ENCODE peak calls at places on chromosomes 2 and 18, in ten cellular contexts. One of them, this sample, is unnamed.

GRCh38 chr2:190328748-190329147 is 9.1 kb upstream of the HIBCH start:
- DNase-seq in AG09319: no peak
- DNase-seq in A549: no peak
- DNase-seq in uterus: no peak
- DNase-seq in mucosa of descending colon: no peak
- DNase-seq in D721Med: no peak
- DNase-seq in AG10803: peak
- DNase-seq in brain microvascular endothelial cell: no peak
- DNase-seq in OCI-LY7: no peak
- DNase-seq in fibroblast of villous mesenchyme: no peak
- DNase-seq in this sample: no peak

GRCh38 chr18:34867520-34867919 is 157.4 kb downstream of the DTNA start:
- DNase-seq in OCI-LY7: peak
- DNase-seq in AG09319: no peak
- DNase-seq in mucosa of descending colon: no peak
- DNase-seq in fibroblast of villous mesenchyme: peak
- DNase-seq in AG10803: no peak
- DNase-seq in uterus: peak
- DNase-seq in D721Med: no peak
- DNase-seq in A549: no peak
- DNase-seq in brain microvascular endothelial cell: peak
- DNase-seq in this sample: no peak

GRCh38 chr2:2875831-2876230 is 501.8 kb downstream of the EIPR1 start:
- DNase-seq in fibroblast of villous mesenchyme: no peak
- DNase-seq in A549: no peak
- DNase-seq in AG09319: no peak
- DNase-seq in D721Med: no peak
- DNase-seq in AG10803: no peak
- DNase-seq in brain microvascular endothelial cell: no peak
- DNase-seq in mucosa of descending colon: no peak
- DNase-seq in OCI-LY7: no peak
- DNase-seq in uterus: no peak
- DNase-seq in this sample: no peak

GRCh38 chr2:28709101-28709500 is 42.5 kb upstream of the PPP1CB start:
- DNase-seq in A549: no peak
- DNase-seq in D721Med: no peak
- DNase-seq in OCI-LY7: no peak
- DNase-seq in AG09319: no peak
- DNase-seq in mucosa of descending colon: peak
- DNase-seq in fibroblast of villous mesenchyme: peak
- DNase-seq in AG10803: peak
- DNase-seq in brain microvascular endothelial cell: no peak
- DNase-seq in uterus: no peak
- DNase-seq in this sample: no peak

GRCh38 chr2:104862061-104862941 is 8.4 kb downstream of the POU3F3 start:
- DNase-seq in uterus: no peak
- DNase-seq in brain microvascular endothelial cell: no peak
- DNase-seq in OCI-LY7: no peak
- DNase-seq in AG10803: no peak
- DNase-seq in D721Med: no peak
- DNase-seq in A549: no peak
- DNase-seq in AG09319: no peak
- DNase-seq in mucosa of descending colon: no peak
- DNase-seq in fibroblast of villous mesenchyme: no peak
- DNase-seq in this sample: no peak

GRCh38 chr2:124039032-124039431 is 13.9 kb downstream of the CNTNAP5 start:
- DNase-seq in D721Med: no peak
- DNase-seq in A549: no peak
- DNase-seq in mucosa of descending colon: no peak
- DNase-seq in fibroblast of villous mesenchyme: no peak
- DNase-seq in uterus: no peak
- DNase-seq in AG10803: no peak
- DNase-seq in brain microvascular endothelial cell: no peak
- DNase-seq in AG09319: no peak
- DNase-seq in OCI-LY7: no peak
- DNase-seq in this sample: no peak

GRCh38 chr2:220575963-220576362 is 948.5 kb downstream of the SLC4A3 start:
- DNase-seq in mucosa of descending colon: no peak
- DNase-seq in AG09319: no peak
- DNase-seq in uterus: no peak
- DNase-seq in AG10803: no peak
- DNase-seq in brain microvascular endothelial cell: no peak
- DNase-seq in fibroblast of villous mesenchyme: no peak
- DNase-seq in D721Med: no peak
- DNase-seq in OCI-LY7: no peak
- DNase-seq in A549: no peak
- DNase-seq in this sample: no peak

GRCh38 chr2:160241251-160242137 is 41.4 kb upstream of the ITGB6 start:
- DNase-seq in uterus: peak
- DNase-seq in brain microvascular endothelial cell: peak
- DNase-seq in A549: peak
- DNase-seq in fibroblast of villous mesenchyme: peak
- DNase-seq in mucosa of descending colon: peak
- DNase-seq in AG10803: peak
- DNase-seq in OCI-LY7: no peak
- DNase-seq in D721Med: no peak
- DNase-seq in AG09319: no peak
- DNase-seq in this sample: no peak

GRCh38 chr2:85843543-85843942 is 45.2 kb downstream of the ST3GAL5 start:
- DNase-seq in fibroblast of villous mesenchyme: no peak
- DNase-seq in OCI-LY7: peak
- DNase-seq in D721Med: no peak
- DNase-seq in A549: peak
- DNase-seq in brain microvascular endothelial cell: no peak
- DNase-seq in AG10803: no peak
- DNase-seq in mucosa of descending colon: no peak
- DNase-seq in uterus: no peak
- DNase-seq in AG09319: no peak
- DNase-seq in this sample: no peak

GRCh38 chr18:69817335-69817935 is 130.2 kb downstream of the CD226 start:
- DNase-seq in fibroblast of villous mesenchyme: peak
- DNase-seq in OCI-LY7: no peak
- DNase-seq in mucosa of descending colon: no peak
- DNase-seq in D721Med: no peak
- DNase-seq in brain microvascular endothelial cell: peak
- DNase-seq in AG10803: peak
- DNase-seq in AG09319: peak
- DNase-seq in uterus: no peak
- DNase-seq in A549: no peak
- DNase-seq in this sample: no peak

GRCh38 chr2:129103922-129104878 is 785.5 kb upstream of the HS6ST1 start:
- DNase-seq in mucosa of descending colon: no peak
- DNase-seq in D721Med: peak
- DNase-seq in OCI-LY7: no peak
- DNase-seq in AG09319: no peak
- DNase-seq in A549: no peak
- DNase-seq in uterus: no peak
- DNase-seq in fibroblast of villous mesenchyme: no peak
- DNase-seq in AG10803: no peak
- DNase-seq in brain microvascular endothelial cell: no peak
- DNase-seq in this sample: no peak

GRCh38 chr18:27483266-27483665 is 298.2 kb upstream of the CHST9 start:
- DNase-seq in D721Med: no peak
- DNase-seq in mucosa of descending colon: no peak
- DNase-seq in AG10803: no peak
- DNase-seq in uterus: no peak
- DNase-seq in OCI-LY7: no peak
- DNase-seq in brain microvascular endothelial cell: no peak
- DNase-seq in fibroblast of villous mesenchyme: no peak
- DNase-seq in A549: no peak
- DNase-seq in AG09319: no peak
- DNase-seq in this sample: no peak

GRCh38 chr2:138787053-138787666 is 7.0 kb upstream of the NXPH2 start:
- DNase-seq in D721Med: no peak
- DNase-seq in brain microvascular endothelial cell: peak
- DNase-seq in OCI-LY7: peak
- DNase-seq in uterus: no peak
- DNase-seq in fibroblast of villous mesenchyme: peak
- DNase-seq in mucosa of descending colon: no peak
- DNase-seq in AG10803: peak
- DNase-seq in A549: no peak
- DNase-seq in AG09319: peak
- DNase-seq in this sample: no peak

GRCh38 chr18:59084286-59084779 is 55.4 kb upstream of the SEC11C start:
- DNase-seq in OCI-LY7: peak
- DNase-seq in A549: peak
- DNase-seq in brain microvascular endothelial cell: peak
- DNase-seq in uterus: peak
- DNase-seq in mucosa of descending colon: no peak
- DNase-seq in AG09319: peak
- DNase-seq in AG10803: peak
- DNase-seq in D721Med: peak
- DNase-seq in fibroblast of villous mesenchyme: peak
- DNase-seq in this sample: peak

GRCh38 chr2:99984781-99985525 is 157.4 kb downstream of the AFF3 start:
- DNase-seq in AG10803: peak
- DNase-seq in fibroblast of villous mesenchyme: peak
- DNase-seq in D721Med: no peak
- DNase-seq in A549: no peak
- DNase-seq in mucosa of descending colon: no peak
- DNase-seq in uterus: no peak
- DNase-seq in AG09319: peak
- DNase-seq in OCI-LY7: no peak
- DNase-seq in brain microvascular endothelial cell: no peak
- DNase-seq in this sample: no peak

GRCh38 chr2:71728036-71728435 is 274.7 kb downstream of the DYSF start:
- DNase-seq in brain microvascular endothelial cell: no peak
- DNase-seq in mucosa of descending colon: no peak
- DNase-seq in A549: no peak
- DNase-seq in uterus: no peak
- DNase-seq in D721Med: no peak
- DNase-seq in fibroblast of villous mesenchyme: no peak
- DNase-seq in OCI-LY7: no peak
- DNase-seq in AG10803: no peak
- DNase-seq in AG09319: no peak
- DNase-seq in this sample: no peak

GRCh38 chr2:58131191-58132011 is 84.8 kb downstream of the VRK2 start:
- DNase-seq in A549: no peak
- DNase-seq in uterus: no peak
- DNase-seq in OCI-LY7: peak
- DNase-seq in AG09319: no peak
- DNase-seq in mucosa of descending colon: no peak
- DNase-seq in AG10803: peak
- DNase-seq in brain microvascular endothelial cell: peak
- DNase-seq in D721Med: no peak
- DNase-seq in fibroblast of villous mesenchyme: peak
- DNase-seq in this sample: no peak

GRCh38 chr2:224134003-224134734 is 95.1 kb upstream of the SERPINE2 start:
- DNase-seq in uterus: no peak
- DNase-seq in fibroblast of villous mesenchyme: no peak
- DNase-seq in OCI-LY7: no peak
- DNase-seq in A549: no peak
- DNase-seq in D721Med: no peak
- DNase-seq in brain microvascular endothelial cell: no peak
- DNase-seq in mucosa of descending colon: no peak
- DNase-seq in AG09319: no peak
- DNase-seq in AG10803: peak
- DNase-seq in this sample: no peak

GRCh38 chr2:82023710-82024109 is 1719.2 kb upstream of the LRRTM1 start:
- DNase-seq in brain microvascular endothelial cell: no peak
- DNase-seq in OCI-LY7: no peak
- DNase-seq in uterus: no peak
- DNase-seq in AG10803: no peak
- DNase-seq in fibroblast of villous mesenchyme: no peak
- DNase-seq in D721Med: no peak
- DNase-seq in A549: no peak
- DNase-seq in AG09319: no peak
- DNase-seq in mucosa of descending colon: no peak
- DNase-seq in this sample: no peak
- TF ChIP-seq CTCF in brain microvascular endothelial cell: peak
- TF ChIP-seq CTCF in OCI-LY7: peak
- TF ChIP-seq CTCF in uterus: no peak
- TF ChIP-seq CTCF in AG10803: no peak
- TF ChIP-seq CTCF in fibroblast of villous mesenchyme: no peak
- TF ChIP-seq CTCF in D721Med: no peak
- TF ChIP-seq CTCF in A549: no peak
- TF ChIP-seq CTCF in AG09319: no peak
- TF ChIP-seq CTCF in mucosa of descending colon: no peak
- TF ChIP-seq CTCF in this sample: no peak

DNA sequence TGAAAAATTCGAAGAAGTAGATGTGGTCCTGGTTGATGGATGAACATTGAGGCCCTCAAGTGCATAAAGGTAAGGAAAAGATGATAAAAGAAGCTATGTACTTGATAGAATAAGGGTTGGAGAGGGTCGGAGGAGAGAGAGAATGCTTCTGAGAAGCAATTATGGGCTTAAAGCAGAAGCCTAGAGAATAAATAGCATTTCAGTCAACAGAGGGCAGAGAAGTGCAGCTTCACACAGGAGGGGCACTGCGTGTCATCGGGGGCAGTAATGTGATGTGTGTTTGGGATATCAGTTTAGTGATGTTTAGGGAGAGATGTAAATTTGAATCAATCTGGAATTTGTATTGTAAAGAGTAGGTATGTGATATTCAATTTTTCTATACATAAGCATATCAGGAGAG is 334.5 kb downstream of the PIK3C3 start:
- DNase-seq in mucosa of descending colon: no peak
- DNase-seq in uterus: no peak
- DNase-seq in fibroblast of villous mesenchyme: no peak
- DNase-seq in A549: no peak
- DNase-seq in D721Med: no peak
- DNase-seq in AG10803: no peak
- DNase-seq in OCI-LY7: no peak
- DNase-seq in AG09319: no peak
- DNase-seq in brain microvascular endothelial cell: no peak
- DNase-seq in this sample: no peak
- TF ChIP-seq CTCF in mucosa of descending colon: no peak
- TF ChIP-seq CTCF in uterus: no peak
- TF ChIP-seq CTCF in fibroblast of villous mesenchyme: no peak
- TF ChIP-seq CTCF in A549: no peak
- TF ChIP-seq CTCF in D721Med: no peak
- TF ChIP-seq CTCF in AG10803: no peak
- TF ChIP-seq CTCF in OCI-LY7: no peak
- TF ChIP-seq CTCF in AG09319: no peak
- TF ChIP-seq CTCF in brain microvascular endothelial cell: no peak
- TF ChIP-seq CTCF in this sample: no peak

GRCh38 chr18:42072407-42072806 is 117.4 kb downstream of the PIK3C3 start:
- DNase-seq in fibroblast of villous mesenchyme: no peak
- DNase-seq in mucosa of descending colon: no peak
- DNase-seq in AG09319: no peak
- DNase-seq in OCI-LY7: no peak
- DNase-seq in D721Med: no peak
- DNase-seq in A549: no peak
- DNase-seq in AG10803: no peak
- DNase-seq in brain microvascular endothelial cell: no peak
- DNase-seq in uterus: no peak
- DNase-seq in this sample: no peak
- TF ChIP-seq CTCF in fibroblast of villous mesenchyme: no peak
- TF ChIP-seq CTCF in mucosa of descending colon: no peak
- TF ChIP-seq CTCF in AG09319: no peak
- TF ChIP-seq CTCF in OCI-LY7: peak
- TF ChIP-seq CTCF in D721Med: peak
- TF ChIP-seq CTCF in A549: no peak
- TF ChIP-seq CTCF in AG10803: peak
- TF ChIP-seq CTCF in brain microvascular endothelial cell: no peak
- TF ChIP-seq CTCF in uterus: no peak
- TF ChIP-seq CTCF in this sample: no peak

DNA sequence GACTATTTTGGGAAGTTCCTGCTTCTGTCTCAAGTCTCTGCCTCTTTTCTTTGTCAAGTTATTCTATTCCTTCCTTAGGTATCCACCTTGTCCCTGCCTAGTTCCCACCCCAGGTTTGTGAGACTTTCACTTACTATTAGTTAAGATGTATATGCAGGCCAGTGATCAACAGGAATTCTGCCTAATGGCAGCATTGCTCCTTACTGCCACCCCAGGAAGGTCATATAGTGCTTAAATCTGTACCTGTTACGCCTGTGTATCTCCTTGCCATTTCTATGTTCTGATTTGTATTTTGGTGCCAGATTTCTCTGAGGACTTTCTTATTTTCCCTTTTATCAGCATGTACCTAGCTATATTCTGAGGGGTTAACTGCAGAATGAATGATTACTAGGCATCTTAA is 746.0 kb upstream of the TMEFF2 start:
- DNase-seq in fibroblast of villous mesenchyme: no peak
- DNase-seq in D721Med: no peak
- DNase-seq in A549: no peak
- DNase-seq in uterus: no peak
- DNase-seq in AG09319: no peak
- DNase-seq in mucosa of descending colon: no peak
- DNase-seq in AG10803: no peak
- DNase-seq in OCI-LY7: no peak
- DNase-seq in brain microvascular endothelial cell: no peak
- DNase-seq in this sample: no peak
- TF ChIP-seq CTCF in fibroblast of villous mesenchyme: no peak
- TF ChIP-seq CTCF in D721Med: no peak
- TF ChIP-seq CTCF in A549: no peak
- TF ChIP-seq CTCF in uterus: no peak
- TF ChIP-seq CTCF in AG09319: no peak
- TF ChIP-seq CTCF in mucosa of descending colon: no peak
- TF ChIP-seq CTCF in AG10803: no peak
- TF ChIP-seq CTCF in OCI-LY7: peak
- TF ChIP-seq CTCF in brain microvascular endothelial cell: no peak
- TF ChIP-seq CTCF in this sample: no peak